ENCODE peak calls at places on chromosomes 2 and 18, in five cellular contexts. One of them, this sample, is unnamed.

GRCh38 chr18:42941860-42942259 is 173.6 kb downstream of the RIT2 start:
- DNase-seq in HAP-1: no peak
- DNase-seq in fibroblast of pulmonary artery: no peak
- DNase-seq in stimulated activated CD4-positive, alpha-beta T cell treated with anti-CD3 and anti-CD28 coated beads, Interleukin-1b, Interleukin-23, amount 100 ng/mL, for 48 hours: no peak
- DNase-seq in DMS153: no peak
- DNase-seq in this sample: no peak

GRCh38 chr2:71505086-71505769 is 51.9 kb downstream of the DYSF start:
- DNase-seq in DMS153: no peak
- DNase-seq in HAP-1: no peak
- DNase-seq in stimulated activated CD4-positive, alpha-beta T cell treated with anti-CD3 and anti-CD28 coated beads, Interleukin-1b, Interleukin-23, amount 100 ng/mL, for 48 hours: no peak
- DNase-seq in fibroblast of pulmonary artery: peak; percentile 80
- DNase-seq in this sample: no peak

GRCh38 chr2:101432411-101433181 is 42.3 kb downstream of the RFX8 start:
- DNase-seq in fibroblast of pulmonary artery: peak; percentile 37
- DNase-seq in DMS153: no peak
- DNase-seq in stimulated activated CD4-positive, alpha-beta T cell treated with anti-CD3 and anti-CD28 coated beads, Interleukin-1b, Interleukin-23, amount 100 ng/mL, for 48 hours: no peak
- DNase-seq in HAP-1: no peak
- DNase-seq in this sample: no peak

GRCh38 chr2:14016289-14016955 is 616.1 kb upstream of the LRATD1 start:
- DNase-seq in stimulated activated CD4-positive, alpha-beta T cell treated with anti-CD3 and anti-CD28 coated beads, Interleukin-1b, Interleukin-23, amount 100 ng/mL, for 48 hours: no peak
- DNase-seq in HAP-1: no peak
- DNase-seq in fibroblast of pulmonary artery: peak; percentile 2
- DNase-seq in DMS153: peak; percentile 49
- DNase-seq in this sample: no peak

GRCh38 chr2:48633143-48633542 is 15.5 kb downstream of the GTF2A1L start:
- DNase-seq in DMS153: no peak
- DNase-seq in HAP-1: no peak
- DNase-seq in fibroblast of pulmonary artery: peak; percentile 1
- DNase-seq in stimulated activated CD4-positive, alpha-beta T cell treated with anti-CD3 and anti-CD28 coated beads, Interleukin-1b, Interleukin-23, amount 100 ng/mL, for 48 hours: no peak
- DNase-seq in this sample: no peak

GRCh38 chr2:45567974-45568789 is 42.9 kb downstream of the SRBD1 start:
- DNase-seq in stimulated activated CD4-positive, alpha-beta T cell treated with anti-CD3 and anti-CD28 coated beads, Interleukin-1b, Interleukin-23, amount 100 ng/mL, for 48 hours: no peak
- DNase-seq in HAP-1: no peak
- DNase-seq in DMS153: no peak
- DNase-seq in fibroblast of pulmonary artery: peak; percentile 59
- DNase-seq in this sample: peak; percentile 72

GRCh38 chr18:79897940-79898625 is 53.4 kb downstream of the SLC66A2 start:
- DNase-seq in HAP-1: no peak
- DNase-seq in DMS153: no peak
- DNase-seq in stimulated activated CD4-positive, alpha-beta T cell treated with anti-CD3 and anti-CD28 coated beads, Interleukin-1b, Interleukin-23, amount 100 ng/mL, for 48 hours: no peak
- DNase-seq in fibroblast of pulmonary artery: no peak
- DNase-seq in this sample: no peak

GRCh38 chr18:65235966-65236634 is 514.7 kb upstream of the CDH7 start:
- DNase-seq in fibroblast of pulmonary artery: no peak
- DNase-seq in stimulated activated CD4-positive, alpha-beta T cell treated with anti-CD3 and anti-CD28 coated beads, Interleukin-1b, Interleukin-23, amount 100 ng/mL, for 48 hours: no peak
- DNase-seq in DMS153: peak; percentile 53
- DNase-seq in HAP-1: peak; percentile 24
- DNase-seq in this sample: no peak

GRCh38 chr2:214960677-214961076 is 151.2 kb upstream of the BARD1 start:
- DNase-seq in DMS153: no peak
- DNase-seq in fibroblast of pulmonary artery: peak; percentile 7
- DNase-seq in stimulated activated CD4-positive, alpha-beta T cell treated with anti-CD3 and anti-CD28 coated beads, Interleukin-1b, Interleukin-23, amount 100 ng/mL, for 48 hours: no peak
- DNase-seq in HAP-1: no peak
- DNase-seq in this sample: peak; percentile 31

GRCh38 chr2:43020296-43020695 is 206.1 kb downstream of the ZFP36L2 start:
- DNase-seq in DMS153: no peak
- DNase-seq in fibroblast of pulmonary artery: no peak
- DNase-seq in stimulated activated CD4-positive, alpha-beta T cell treated with anti-CD3 and anti-CD28 coated beads, Interleukin-1b, Interleukin-23, amount 100 ng/mL, for 48 hours: no peak
- DNase-seq in HAP-1: no peak
- DNase-seq in this sample: no peak

GRCh38 chr2:29615183-29615582 is 306.2 kb downstream of the ALK start:
- DNase-seq in DMS153: peak; percentile 25
- DNase-seq in stimulated activated CD4-positive, alpha-beta T cell treated with anti-CD3 and anti-CD28 coated beads, Interleukin-1b, Interleukin-23, amount 100 ng/mL, for 48 hours: no peak
- DNase-seq in HAP-1: no peak
- DNase-seq in fibroblast of pulmonary artery: no peak
- DNase-seq in this sample: no peak

GRCh38 chr2:44680983-44681481 is 260.5 kb upstream of the SIX3 start:
- DNase-seq in fibroblast of pulmonary artery: no peak
- DNase-seq in stimulated activated CD4-positive, alpha-beta T cell treated with anti-CD3 and anti-CD28 coated beads, Interleukin-1b, Interleukin-23, amount 100 ng/mL, for 48 hours: no peak
- DNase-seq in HAP-1: peak; percentile 63
- DNase-seq in DMS153: peak; percentile 29
- DNase-seq in this sample: peak; percentile 46

GRCh38 chr2:117555965-117556364 is 258.5 kb upstream of the DDX18 start:
- DNase-seq in HAP-1: no peak
- DNase-seq in fibroblast of pulmonary artery: no peak
- DNase-seq in DMS153: peak; percentile 81
- DNase-seq in stimulated activated CD4-positive, alpha-beta T cell treated with anti-CD3 and anti-CD28 coated beads, Interleukin-1b, Interleukin-23, amount 100 ng/mL, for 48 hours: no peak
- DNase-seq in this sample: no peak

GRCh38 chr2:45329045-45329677 is 281.9 kb downstream of the SRBD1 start:
- DNase-seq in DMS153: no peak
- DNase-seq in stimulated activated CD4-positive, alpha-beta T cell treated with anti-CD3 and anti-CD28 coated beads, Interleukin-1b, Interleukin-23, amount 100 ng/mL, for 48 hours: no peak
- DNase-seq in fibroblast of pulmonary artery: peak; percentile 34
- DNase-seq in HAP-1: no peak
- DNase-seq in this sample: no peak

GRCh38 chr2:104043864-104044263 is 810.1 kb upstream of the POU3F3 start:
- DNase-seq in DMS153: peak; percentile 75
- DNase-seq in fibroblast of pulmonary artery: no peak
- DNase-seq in stimulated activated CD4-positive, alpha-beta T cell treated with anti-CD3 and anti-CD28 coated beads, Interleukin-1b, Interleukin-23, amount 100 ng/mL, for 48 hours: no peak
- DNase-seq in HAP-1: no peak
- DNase-seq in this sample: peak; percentile 24

GRCh38 chr2:113117594-113118262 is 9.7 kb upstream of the IL1RN start:
- DNase-seq in DMS153: no peak
- DNase-seq in HAP-1: no peak
- DNase-seq in fibroblast of pulmonary artery: peak; percentile 85
- DNase-seq in stimulated activated CD4-positive, alpha-beta T cell treated with anti-CD3 and anti-CD28 coated beads, Interleukin-1b, Interleukin-23, amount 100 ng/mL, for 48 hours: peak; percentile 74
- DNase-seq in this sample: no peak

GRCh38 chr18:76817888-76818611 is 4.3 kb upstream of the ZNF236 start:
- DNase-seq in stimulated activated CD4-positive, alpha-beta T cell treated with anti-CD3 and anti-CD28 coated beads, Interleukin-1b, Interleukin-23, amount 100 ng/mL, for 48 hours: no peak
- DNase-seq in DMS153: no peak
- DNase-seq in HAP-1: no peak
- DNase-seq in fibroblast of pulmonary artery: no peak
- DNase-seq in this sample: no peak

GRCh38 chr2:190136259-190136658 is 73.7 kb upstream of the MSTN start:
- DNase-seq in fibroblast of pulmonary artery: no peak
- DNase-seq in HAP-1: no peak
- DNase-seq in stimulated activated CD4-positive, alpha-beta T cell treated with anti-CD3 and anti-CD28 coated beads, Interleukin-1b, Interleukin-23, amount 100 ng/mL, for 48 hours: no peak
- DNase-seq in DMS153: no peak
- DNase-seq in this sample: no peak

GRCh38 chr18:47750889-47751423 is 179.5 kb downstream of the SMAD2 start:
- DNase-seq in DMS153: no peak
- DNase-seq in fibroblast of pulmonary artery: no peak
- DNase-seq in HAP-1: no peak
- DNase-seq in stimulated activated CD4-positive, alpha-beta T cell treated with anti-CD3 and anti-CD28 coated beads, Interleukin-1b, Interleukin-23, amount 100 ng/mL, for 48 hours: no peak
- DNase-seq in this sample: no peak

GRCh38 chr2:113041871-113042270 is 10.8 kb downstream of the IL36B start:
- DNase-seq in HAP-1: no peak
- DNase-seq in fibroblast of pulmonary artery: no peak
- DNase-seq in DMS153: no peak
- DNase-seq in stimulated activated CD4-positive, alpha-beta T cell treated with anti-CD3 and anti-CD28 coated beads, Interleukin-1b, Interleukin-23, amount 100 ng/mL, for 48 hours: no peak
- DNase-seq in this sample: no peak

GRCh38 chr2:112683550-112684414 is 37.0 kb upstream of the NT5DC4 start:
- DNase-seq in HAP-1: no peak
- DNase-seq in fibroblast of pulmonary artery: no peak
- DNase-seq in DMS153: no peak
- DNase-seq in stimulated activated CD4-positive, alpha-beta T cell treated with anti-CD3 and anti-CD28 coated beads, Interleukin-1b, Interleukin-23, amount 100 ng/mL, for 48 hours: no peak
- DNase-seq in this sample: no peak

GRCh38 chr18:22057908-22058527 is 111.4 kb upstream of the GATA6 start:
- DNase-seq in DMS153: no peak
- DNase-seq in stimulated activated CD4-positive, alpha-beta T cell treated with anti-CD3 and anti-CD28 coated beads, Interleukin-1b, Interleukin-23, amount 100 ng/mL, for 48 hours: no peak
- DNase-seq in fibroblast of pulmonary artery: no peak
- DNase-seq in HAP-1: no peak
- DNase-seq in this sample: no peak

GRCh38 chr2:220165401-220165800 is 538.0 kb downstream of the SLC4A3 start:
- DNase-seq in fibroblast of pulmonary artery: no peak
- DNase-seq in stimulated activated CD4-positive, alpha-beta T cell treated with anti-CD3 and anti-CD28 coated beads, Interleukin-1b, Interleukin-23, amount 100 ng/mL, for 48 hours: no peak
- DNase-seq in HAP-1: no peak
- DNase-seq in DMS153: peak; percentile 89
- DNase-seq in this sample: no peak

This sample was measured in pons.